ENCODE peak calls at places on chromosomes 13 and 19, in five cellular contexts. One of them, this sample, is unnamed.

GRCh38 chr19:29678484-29679106 is 13.3 kb downstream of the PLEKHF1 start:
- DNase-seq in T-helper 2 cell: no peak
- DNase-seq in amniotic stem cell: no peak
- DNase-seq in stimulated activated CD8-positive, alpha-beta memory T cell treated with anti-CD3 and anti-CD28 coated beads, Interleukin-4, amount 100 ng/mL, for 24 hours: no peak
- DNase-seq in kidney: peak
- DNase-seq in this sample: peak

GRCh38 chr19:1040476-1041271 is 767 bp downstream of the ABCA7 start:
- DNase-seq in T-helper 2 cell: peak
- DNase-seq in amniotic stem cell: peak
- DNase-seq in stimulated activated CD8-positive, alpha-beta memory T cell treated with anti-CD3 and anti-CD28 coated beads, Interleukin-4, amount 100 ng/mL, for 24 hours: peak
- DNase-seq in kidney: peak
- DNase-seq in this sample: peak

GRCh38 chr13:46647514-46648065 is 94.6 kb downstream of the LRCH1 start:
- DNase-seq in T-helper 2 cell: no peak
- DNase-seq in amniotic stem cell: no peak
- DNase-seq in stimulated activated CD8-positive, alpha-beta memory T cell treated with anti-CD3 and anti-CD28 coated beads, Interleukin-4, amount 100 ng/mL, for 24 hours: no peak
- DNase-seq in kidney: no peak
- DNase-seq in this sample: no peak

GRCh38 chr13:47110141-47110540 is 213.3 kb upstream of the HTR2A start:
- DNase-seq in T-helper 2 cell: no peak
- DNase-seq in amniotic stem cell: no peak
- DNase-seq in stimulated activated CD8-positive, alpha-beta memory T cell treated with anti-CD3 and anti-CD28 coated beads, Interleukin-4, amount 100 ng/mL, for 24 hours: no peak
- DNase-seq in kidney: no peak
- DNase-seq in this sample: no peak

GRCh38 chr19:9485140-9485539 is 13.3 kb downstream of the ZNF560 start:
- DNase-seq in T-helper 2 cell: no peak
- DNase-seq in amniotic stem cell: no peak
- DNase-seq in stimulated activated CD8-positive, alpha-beta memory T cell treated with anti-CD3 and anti-CD28 coated beads, Interleukin-4, amount 100 ng/mL, for 24 hours: no peak
- DNase-seq in kidney: no peak
- DNase-seq in this sample: no peak

GRCh38 chr13:98819382-98819781 is 66.9 kb upstream of the SLC15A1 start:
- DNase-seq in T-helper 2 cell: no peak
- DNase-seq in amniotic stem cell: no peak
- DNase-seq in stimulated activated CD8-positive, alpha-beta memory T cell treated with anti-CD3 and anti-CD28 coated beads, Interleukin-4, amount 100 ng/mL, for 24 hours: no peak
- DNase-seq in kidney: no peak
- DNase-seq in this sample: no peak

GRCh38 chr13:104408733-104409132 is 1342.5 kb upstream of the SLC10A2 start:
- DNase-seq in T-helper 2 cell: no peak
- DNase-seq in amniotic stem cell: no peak
- DNase-seq in stimulated activated CD8-positive, alpha-beta memory T cell treated with anti-CD3 and anti-CD28 coated beads, Interleukin-4, amount 100 ng/mL, for 24 hours: no peak
- DNase-seq in kidney: no peak
- DNase-seq in this sample: no peak

GRCh38 chr13:40522234-40522633 is 144.2 kb downstream of the FOXO1 start:
- DNase-seq in T-helper 2 cell: no peak
- DNase-seq in amniotic stem cell: no peak
- DNase-seq in stimulated activated CD8-positive, alpha-beta memory T cell treated with anti-CD3 and anti-CD28 coated beads, Interleukin-4, amount 100 ng/mL, for 24 hours: no peak
- DNase-seq in kidney: no peak
- DNase-seq in this sample: no peak